ENCODE peak calls at places on chromosomes 2 and 18, in six cellular contexts. W is colonic mucosa, E is sigmoid colon, T is RWPE1, O is neural progenitor cell, F is heart left ventricle. C is an unnamed sample.

GRCh38 chr2:216857131-216857550 is 2.7 kb downstream of the TNP1 start:
- DNase-seq in W (no peak), O (peak; percentile 4), E (no peak), F (no peak), T (no peak), C (no peak)

GRCh38 chr2:30930716-30931115 is 123.5 kb upstream of the CAPN13 start:
- DNase-seq in E (no peak), F (no peak), T (no peak), W (no peak), O (no peak), C (no peak)

GRCh38 chr2:106789185-106789584 is 96.8 kb downstream of the ST6GAL2 start:
- DNase-seq in T (no peak), F (no peak), O (no peak), E (no peak), W (no peak), C (no peak)

GRCh38 chr18:50356036-50356945 is 18.6 kb upstream of the SKA1 start:
- DNase-seq in E (no peak), O (no peak), F (no peak), W (no peak), T (no peak), C (no peak)

GRCh38 chr18:55748227-55748738 is 160.3 kb upstream of the TCF4 start:
- DNase-seq in O (no peak), W (no peak), T (no peak), F (no peak), E (no peak), C (no peak)

GRCh38 chr2:69790601-69790959 is 38.9 kb upstream of the GMCL1 start:
- DNase-seq in W (no peak), E (no peak), F (no peak), T (no peak), O (no peak), C (no peak)

GRCh38 chr2:94759211-94759610 is 112.0 kb upstream of the TEKT4 start:
- DNase-seq in E (no peak), W (no peak), F (no peak), O (no peak), T (peak; percentile 15), C (no peak)

GRCh38 chr2:122749347-122749850 is 993.9 kb downstream of the TSN start:
- DNase-seq in O (no peak), F (no peak), T (no peak), W (no peak), E (no peak), C (no peak)

GRCh38 chr2:4420032-4420431 is 716.7 kb downstream of the DCDC2C start:
- DNase-seq in T (no peak), W (no peak), O (peak; percentile 16), F (no peak), E (no peak), C (no peak)

GRCh38 chr2:68653538-68653982 is 10.2 kb downstream of the PROKR1 start:
- DNase-seq in F (no peak), E (no peak), O (no peak), T (peak; percentile 17), W (no peak), C (no peak)

GRCh38 chr2:43340945-43341356 is 114.5 kb upstream of the ZFP36L2 start:
- DNase-seq in T (peak; percentile 62), O (no peak), E (no peak), F (no peak), W (no peak), C (no peak)

GRCh38 chr2:212905640-212906201 is 245.7 kb downstream of the IKZF2 start:
- DNase-seq in O (peak; percentile 53), F (no peak), W (peak; percentile 73), T (peak; percentile 76), E (no peak), C (no peak)

GRCh38 chr2:15471606-15472005 is 89.5 kb downstream of the NBAS start:
- DNase-seq in W (no peak), O (no peak), E (no peak), T (no peak), F (no peak), C (no peak)

GRCh38 chr2:105541189-105542050 is 142.6 kb upstream of the FHL2 start:
- DNase-seq in O (no peak), W (no peak), F (no peak), T (peak; percentile 83), E (no peak), C (peak; percentile 76)

GRCh38 chr2:147910990-147911473 is 66.2 kb downstream of the ACVR2A start:
- DNase-seq in T (peak; percentile 17), O (peak; percentile 69), W (peak; percentile 26), F (no peak), E (no peak), C (no peak)

GRCh38 chr2:217326238-217327022 is 466.6 kb upstream of the TNP1 start:
- DNase-seq in O (no peak), T (no peak), F (no peak), W (no peak), E (no peak), C (no peak)

GRCh38 chr2:239038773-239039478 is 191.0 kb downstream of the TWIST2 start:
- DNase-seq in F (peak; percentile 20), T (no peak), E (peak; percentile 59), O (no peak), W (no peak), C (no peak)

GRCh38 chr2:2114745-2115245 is 216.3 kb downstream of the MYT1L start:
- DNase-seq in T (no peak), F (no peak), O (no peak), E (no peak), W (no peak), C (no peak)

GRCh38 chr2:120869036-120869435 is 133.4 kb downstream of the GLI2 start:
- DNase-seq in O (no peak), T (no peak), F (peak; percentile 5), W (no peak), E (no peak), C (no peak)

GRCh38 chr18:31658670-31659573 is 25.5 kb downstream of the B4GALT6 start:
- DNase-seq in F (no peak), O (no peak), E (no peak), T (no peak), W (no peak), C (no peak)

GRCh38 chr2:8966123-8966908 is 37.2 kb downstream of the MBOAT2 start:
- DNase-seq in E (no peak), W (no peak), F (no peak), T (no peak), O (no peak), C (no peak)

GRCh38 chr2:103264058-103264457 is 502.2 kb downstream of the TMEM182 start:
- DNase-seq in T (no peak), W (no peak), O (no peak), F (no peak), E (no peak), C (no peak)

GRCh38 chr18:23300211-23300887 is 152.7 kb upstream of the RIOK3 start:
- DNase-seq in F (no peak), O (no peak), T (no peak), E (no peak), W (no peak), C (no peak)

GRCh38 chr2:96267159-96267971 is 1.3 kb downstream of the CIAO1 start:
- DNase-seq in W (peak; percentile 34), T (peak; percentile 20), O (peak; percentile 62), E (no peak), F (no peak), C (no peak)

GRCh38 chr2:98902209-98903063 is 33.6 kb downstream of the CRACDL start:
- DNase-seq in T (no peak), E (peak; percentile 38), W (no peak), O (no peak), F (no peak), C (no peak)

DNA sequence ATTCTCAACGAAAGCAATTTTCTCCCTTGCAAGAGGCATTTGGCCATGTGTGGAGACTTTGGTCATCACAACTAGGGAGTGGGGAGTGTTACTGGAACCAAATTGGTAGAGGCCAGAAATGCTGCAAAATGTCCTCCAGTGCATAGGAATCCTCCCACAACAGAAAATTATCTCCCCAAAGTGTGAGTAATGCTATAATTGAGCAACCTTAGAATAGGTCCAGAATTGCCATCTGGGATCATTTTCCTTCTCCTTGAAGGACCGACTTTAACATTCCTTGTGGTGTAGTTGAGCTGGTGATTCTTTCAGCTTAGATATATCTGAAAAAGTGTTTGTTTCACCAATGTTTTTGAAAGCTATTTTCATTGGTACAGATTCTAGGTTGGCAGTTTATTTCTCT is 111.2 kb upstream of the SMIM21 start:
- DNase-seq in W (no peak), T (no peak), E (no peak), O (no peak), F (no peak), C (no peak)
- H3K27ac ChIP-seq in W (no peak overlapping the region), T (no peak overlapping the region), E (no peak overlapping the region), O (no peak overlapping the region), F (no peak overlapping the region), C (no peak overlapping the region)

GRCh38 chr18:59094569-59094968 is 45.1 kb upstream of the SEC11C start:
- DNase-seq in T (no peak), E (no peak), F (no peak), O (no peak), W (no peak), C (no peak)

GRCh38 chr18:59091204-59091603 is 48.5 kb upstream of the SEC11C start:
- DNase-seq in F (no peak), W (no peak), O (no peak), E (no peak), T (no peak), C (no peak)

GRCh38 chr18:59101830-59102414 is 37.8 kb upstream of the SEC11C start:
- DNase-seq in T (no peak), O (no peak), W (no peak), F (no peak), E (no peak), C (no peak)

GRCh38 chr18:59093668-59094067 is 46.0 kb upstream of the SEC11C start:
- DNase-seq in O (no peak), W (no peak), F (no peak), T (no peak), E (no peak), C (no peak)

GRCh38 chr18:59096098-59096779 is 43.4 kb upstream of the SEC11C start:
- DNase-seq in T (no peak), F (no peak), O (peak; percentile 48), W (no peak), E (no peak), C (no peak)
- H3K27ac ChIP-seq in T (no peak overlapping the region), F (no peak overlapping the region), O (no peak overlapping the region), W (no peak overlapping the region), E (no peak overlapping the region), C (no peak overlapping the region)

GRCh38 chr2:134163336-134163735 is 90.5 kb upstream of the MGAT5 start:
- DNase-seq in O (no peak), F (no peak), T (no peak), E (no peak), W (no peak), C (no peak)

GRCh38 chr2:134170269-134170668 is 83.6 kb upstream of the MGAT5 start:
- DNase-seq in O (no peak), W (no peak), F (no peak), T (no peak), E (no peak), C (no peak)

GRCh38 chr2:134164306-134164705 is 89.6 kb upstream of the MGAT5 start:
- DNase-seq in O (no peak), E (no peak), F (no peak), T (no peak), W (no peak), C (no peak)

GRCh38 chr2:134169788-134170187 is 84.1 kb upstream of the MGAT5 start:
- DNase-seq in E (no peak), F (no peak), T (no peak), O (no peak), W (no peak), C (no peak)

GRCh38 chr2:134167015-134167414 is 86.9 kb upstream of the MGAT5 start:
- DNase-seq in W (no peak), O (no peak), T (peak; percentile 49), F (no peak), E (no peak), C (no peak)
- H3K27ac ChIP-seq in W (no peak overlapping the region), O (no peak overlapping the region), T (no peak overlapping the region), F (no peak overlapping the region), E (no peak overlapping the region), C (no peak overlapping the region)

GRCh38 chr2:60479226-60480088 is 74.0 kb downstream of the BCL11A start:
- DNase-seq in W (peak; percentile 53), T (peak; percentile 64), E (no peak), F (no peak), O (no peak), C (no peak)
- H3K27ac ChIP-seq in W (peak overlapping the region; percentile 7), T (peak overlapping the region; percentile 83), E (no peak overlapping the region), F (peak overlapping the region; percentile 86), O (no peak overlapping the region), C (no peak overlapping the region)